ENCODE peak calls at places on chromosomes 4 and X, in eight cellular contexts. J is body of pancreas, Q is left ventricle myocardium inferior, G is MM.1S, D is heart right ventricle, K is right lobe of liver, U is IMR-90, C is hepatocyte. O is an unnamed sample.

GRCh38 chr4:158170691-158171455 is 2.0 kb downstream of the GASK1B start:
- DNase-seq in K (peak; percentile 69), Q (peak; percentile 85), G (no peak), U (peak; percentile 23), C (peak; percentile 81), D (peak; percentile 84), J (peak; percentile 26), O (no peak)

GRCh38 chr4:183507928-183508327 is 3.1 kb downstream of the ING2 start:
- DNase-seq in K (no peak), Q (no peak), U (no peak), D (no peak), J (no peak), G (no peak), C (peak; percentile 55), O (no peak)

GRCh38 chrX:27008486-27008885 is 454.7 kb downstream of the PPP4R3C start:
- DNase-seq in D (no peak), C (no peak), G (no peak), J (no peak), Q (no peak), U (no peak), K (no peak), O (no peak)

GRCh38 chrX:123830309-123830708 is 29.5 kb upstream of the XIAP start:
- DNase-seq in G (no peak), Q (no peak), D (no peak), J (peak; percentile 44), U (no peak), C (peak; percentile 81), K (peak; percentile 67), O (peak; percentile 94)

GRCh38 chrX:123263246-123263757 is 79.2 kb downstream of the GRIA3 start:
- DNase-seq in C (no peak), G (no peak), D (no peak), Q (no peak), J (no peak), U (no peak), K (no peak), O (no peak)

GRCh38 chr4:17418010-17418409 is 93.9 kb downstream of the QDPR start:
- DNase-seq in J (no peak), D (no peak), C (no peak), G (no peak), K (no peak), Q (no peak), U (no peak), O (no peak)

GRCh38 chrX:134542485-134542884 is 82.5 kb downstream of the HPRT1 start:
- DNase-seq in C (peak; percentile 33), D (peak; percentile 25), J (peak; percentile 34), U (peak; percentile 70), G (no peak), K (no peak), Q (no peak), O (no peak)

GRCh38 chr4:157824006-157824405 is 348.8 kb downstream of the GASK1B start:
- DNase-seq in K (no peak), C (no peak), Q (no peak), J (no peak), U (no peak), D (no peak), G (no peak), O (no peak)

GRCh38 chr4:68148795-68149685 is 19.4 kb upstream of the TMPRSS11F start:
- DNase-seq in D (no peak), K (no peak), C (no peak), U (no peak), Q (no peak), G (no peak), J (no peak), O (no peak)

GRCh38 chr4:2932951-2933565 is 30.1 kb downstream of the NOP14 start:
- DNase-seq in C (no peak), G (no peak), U (no peak), Q (peak; percentile 18), K (no peak), J (peak; percentile 50), D (no peak), O (no peak)

GRCh38 chr4:6694177-6694901 is 661 bp downstream of the S100P start:
- DNase-seq in Q (no peak), J (no peak), C (no peak), D (no peak), K (no peak), U (no peak), G (no peak), O (no peak)

GRCh38 chrX:24619647-24620046 is 27.5 kb downstream of the PCYT1B start:
- DNase-seq in G (no peak), J (no peak), K (no peak), D (peak; percentile 10), C (peak; percentile 65), U (peak; percentile 38), Q (no peak), O (peak; percentile 1)

GRCh38 chrX:44344194-44344593 is 722 bp upstream of the EFHC2 start:
- DNase-seq in Q (no peak), G (peak; percentile 71), J (no peak), K (peak; percentile 25), U (no peak), C (no peak), D (no peak), O (no peak)

GRCh38 chr4:158949094-158949493 is 153.8 kb upstream of the RAPGEF2 start:
- DNase-seq in U (peak; percentile 58), C (no peak), D (no peak), K (no peak), J (no peak), Q (no peak), G (peak; percentile 66), O (no peak)

GRCh38 chr4:151569650-151570049 is 160.7 kb downstream of the FHIP1A start:
- DNase-seq in Q (no peak), U (no peak), K (no peak), D (peak; percentile 31), C (peak; percentile 15), G (no peak), J (no peak), O (no peak)

GRCh38 chr4:163542275-163542674 is 47.8 kb downstream of the TMA16 start:
- DNase-seq in Q (no peak), J (no peak), D (no peak), C (no peak), U (peak; percentile 71), K (no peak), G (no peak), O (peak; percentile 65)

GRCh38 chrX:17414839-17415238 is 39.8 kb downstream of the NHS start:
- DNase-seq in J (peak; percentile 46), U (no peak), D (peak; percentile 3), C (peak; percentile 40), K (peak; percentile 19), Q (peak; percentile 17), G (no peak), O (no peak)

GRCh38 chr4:624705-625590 is at the start of gene PDE6B:
- DNase-seq in C (no peak), D (no peak), Q (no peak), K (no peak), J (no peak), G (no peak), U (no peak), O (peak; percentile 76)

GRCh38 chrX:16869393-16870094 is 618 bp downstream of the RBBP7 start:
- DNase-seq in K (no peak), D (peak; percentile 9), G (peak; percentile 54), U (peak; percentile 18), C (peak; percentile 89), J (peak; percentile 36), Q (peak; percentile 13), O (no peak)

GRCh38 chr4:174709531-174709930 is 119.5 kb downstream of the GLRA3 start:
- DNase-seq in G (no peak), K (no peak), C (no peak), Q (no peak), D (no peak), U (no peak), J (no peak), O (no peak)

GRCh38 chr4:164138521-164138920 is 615.4 kb upstream of the SMIM31 start:
- DNase-seq in C (no peak), J (no peak), D (no peak), U (no peak), K (no peak), G (no peak), Q (no peak), O (no peak)

GRCh38 chrX:48489892-48490291 is 13.9 kb downstream of the FTSJ1 start:
- DNase-seq in J (no peak), C (no peak), U (no peak), Q (no peak), K (no peak), D (no peak), G (no peak), O (no peak)
- H3K4me3 ChIP-seq in J (no peak overlapping the region), C (no peak overlapping the region), U (no peak overlapping the region), Q (no peak overlapping the region), K (no peak overlapping the region), D (no peak overlapping the region), G (no peak overlapping the region), O (no peak overlapping the region)

GRCh38 chr4:26055855-26056254 is 141.8 kb downstream of the SMIM20 start:
- DNase-seq in C (no peak), D (no peak), K (no peak), Q (no peak), U (no peak), J (no peak), G (no peak), O (no peak)
- TF ChIP-seq CTCF in C (no peak), D (no peak), K (no peak), Q (no peak), U (no peak), J (no peak), G (no peak), O (no peak)

DNA sequence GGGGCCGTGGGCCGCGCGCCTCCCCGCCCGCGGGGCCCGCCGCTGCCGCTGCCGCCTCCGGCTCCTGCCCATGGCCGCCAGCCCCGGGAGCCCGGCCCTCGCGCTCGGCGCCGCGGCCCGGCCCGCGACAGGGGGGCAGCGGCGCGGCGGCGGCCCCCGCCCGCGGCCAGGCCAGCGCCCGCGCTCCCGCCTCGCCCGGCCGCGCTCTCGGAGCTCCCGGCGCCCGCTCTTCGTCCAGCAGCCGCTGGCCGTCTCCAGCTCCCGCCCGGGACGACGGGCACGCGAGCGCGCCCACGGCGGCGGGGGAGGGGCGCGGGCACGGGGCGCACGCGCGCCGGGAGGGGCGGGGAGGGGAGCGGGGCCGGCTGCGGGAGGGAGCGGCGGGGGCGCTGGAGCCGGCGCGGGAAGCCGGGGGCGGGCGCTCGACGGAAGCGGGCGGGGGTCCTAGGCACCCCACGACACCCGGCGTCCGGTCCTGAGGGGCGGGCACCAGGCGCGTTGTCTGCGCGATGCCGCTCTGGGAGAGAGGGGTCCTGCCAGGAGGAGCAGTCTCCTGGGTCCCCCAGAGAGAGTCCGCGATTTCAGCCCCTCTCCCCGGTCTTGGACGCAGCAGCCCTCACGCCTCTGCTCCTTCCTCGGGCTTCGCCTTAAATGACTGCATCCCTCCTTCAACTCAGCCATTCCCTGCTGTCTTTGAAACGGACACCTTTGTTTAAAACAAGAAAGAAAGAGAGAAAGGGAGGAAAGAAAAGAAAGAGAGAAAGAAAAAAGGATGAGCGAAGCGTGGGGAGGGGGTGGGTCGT is 489 bp upstream of the PDZD4 start:
- DNase-seq in K (no peak), C (no peak), D (no peak), Q (no peak), J (no peak), U (no peak), G (no peak), O (no peak)
- H3K27me3 ChIP-seq in K (peaks cover 23% of the 10 kb centered on the region), C (peaks cover 34% of the 10 kb centered on the region), D (no peaks in the 10 kb centered on the region), Q (peaks cover 17% of the 10 kb centered on the region), J (no peaks in the 10 kb centered on the region), U (peaks cover 46% of the 10 kb centered on the region), G (peaks cover 68% of the 10 kb centered on the region), O (peaks cover 44% of the 10 kb centered on the region)

DNA sequence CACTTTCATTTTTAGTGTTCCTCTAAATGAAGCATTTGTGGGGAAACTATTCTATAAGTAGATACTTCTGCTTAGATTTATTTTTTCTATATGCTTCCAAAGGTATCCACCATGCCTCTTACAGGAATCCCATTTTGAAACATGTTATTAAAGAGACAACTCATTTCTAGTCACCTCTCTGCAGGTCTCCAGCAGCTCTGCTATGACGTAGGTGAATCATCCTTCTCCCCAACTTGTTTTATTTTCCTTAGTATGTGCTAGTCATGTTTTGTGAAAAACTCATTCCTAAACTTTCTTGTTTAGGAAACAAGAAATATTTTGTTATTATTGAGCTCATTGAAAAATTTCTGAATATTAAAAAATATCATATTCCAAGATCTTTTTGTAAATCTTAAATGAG is 12.8 kb downstream of the CXCL8 start:
- DNase-seq in J (no peak), G (no peak), C (no peak), Q (no peak), K (no peak), D (no peak), U (no peak), O (no peak)
- H3K4me3 ChIP-seq in J (no peak overlapping the region), G (no peak overlapping the region), C (no peak overlapping the region), Q (no peak overlapping the region), K (no peak overlapping the region), D (no peak overlapping the region), U (no peak overlapping the region), O (no peak overlapping the region)

O was measured in kidney epithelial cell.